ENCODE peak calls at places on chromosomes 7 and 10, in five cellular contexts. One of them, this sample, is unnamed.

GRCh38 chr7:155662343-155663043 is 18.0 kb downstream of the RBM33 start:
- DNase-seq in foreskin fibroblast: no peak
- DNase-seq in cardiac fibroblast: no peak
- DNase-seq in type B pancreatic cell: no peak
- DNase-seq in MM.1S: no peak
- DNase-seq in this sample: no peak

GRCh38 chr10:80503584-80504157 is 34.0 kb upstream of the SH2D4B start:
- DNase-seq in foreskin fibroblast: no peak
- DNase-seq in cardiac fibroblast: no peak
- DNase-seq in type B pancreatic cell: no peak
- DNase-seq in MM.1S: no peak
- DNase-seq in this sample: no peak

GRCh38 chr7:32177216-32177615 is 107.0 kb upstream of the PDE1C start:
- DNase-seq in foreskin fibroblast: no peak
- DNase-seq in cardiac fibroblast: no peak
- DNase-seq in type B pancreatic cell: no peak
- DNase-seq in MM.1S: no peak
- DNase-seq in this sample: no peak

GRCh38 chr10:68327889-68328786 is 3.7 kb upstream of the HNRNPH3 start:
- DNase-seq in foreskin fibroblast: peak; percentile 52
- DNase-seq in cardiac fibroblast: peak; percentile 83
- DNase-seq in type B pancreatic cell: no peak
- DNase-seq in MM.1S: no peak
- DNase-seq in this sample: no peak

GRCh38 chr7:26376208-26376917 is 84.7 kb downstream of the SNX10 start:
- DNase-seq in foreskin fibroblast: no peak
- DNase-seq in cardiac fibroblast: no peak
- DNase-seq in type B pancreatic cell: peak; percentile 79
- DNase-seq in MM.1S: peak; percentile 42
- DNase-seq in this sample: peak; percentile 69

GRCh38 chr10:119348516-119349240 is 141.3 kb downstream of the GRK5 start:
- DNase-seq in foreskin fibroblast: no peak
- DNase-seq in cardiac fibroblast: peak; percentile 76
- DNase-seq in type B pancreatic cell: no peak
- DNase-seq in MM.1S: no peak
- DNase-seq in this sample: no peak

GRCh38 chr7:41814888-41815287 is 112.0 kb upstream of the INHBA start:
- DNase-seq in foreskin fibroblast: no peak
- DNase-seq in cardiac fibroblast: no peak
- DNase-seq in type B pancreatic cell: no peak
- DNase-seq in MM.1S: no peak
- DNase-seq in this sample: no peak

GRCh38 chr7:101885597-101885955 is 68.2 kb downstream of the CUX1 start:
- DNase-seq in foreskin fibroblast: no peak
- DNase-seq in cardiac fibroblast: no peak
- DNase-seq in type B pancreatic cell: no peak
- DNase-seq in MM.1S: no peak
- DNase-seq in this sample: no peak

GRCh38 chr7:142477079-142477651 is 219.3 kb upstream of the PRSS58 start:
- DNase-seq in foreskin fibroblast: peak; percentile 48
- DNase-seq in cardiac fibroblast: peak; percentile 56
- DNase-seq in type B pancreatic cell: no peak
- DNase-seq in MM.1S: peak; percentile 38
- DNase-seq in this sample: no peak

GRCh38 chr10:95759233-95759826 is 3.4 kb downstream of the ENTPD1 start:
- DNase-seq in foreskin fibroblast: no peak
- DNase-seq in cardiac fibroblast: no peak
- DNase-seq in type B pancreatic cell: no peak
- DNase-seq in MM.1S: no peak
- DNase-seq in this sample: no peak

GRCh38 chr7:44967571-44968446 is 11.0 kb downstream of the MYO1G start:
- DNase-seq in foreskin fibroblast: no peak
- DNase-seq in cardiac fibroblast: peak; percentile 50
- DNase-seq in type B pancreatic cell: no peak
- DNase-seq in MM.1S: no peak
- DNase-seq in this sample: no peak

GRCh38 chr7:4834601-4835397 is 27.0 kb downstream of the PAPOLB start:
- DNase-seq in foreskin fibroblast: no peak
- DNase-seq in cardiac fibroblast: no peak
- DNase-seq in type B pancreatic cell: no peak
- DNase-seq in MM.1S: no peak
- DNase-seq in this sample: no peak

GRCh38 chr10:15775513-15775912 is 55.8 kb upstream of the ITGA8 start:
- DNase-seq in foreskin fibroblast: peak; percentile 77
- DNase-seq in cardiac fibroblast: peak; percentile 72
- DNase-seq in type B pancreatic cell: no peak
- DNase-seq in MM.1S: no peak
- DNase-seq in this sample: no peak

GRCh38 chr7:48611993-48612392 is 312.4 kb upstream of the CDC14C start:
- DNase-seq in foreskin fibroblast: no peak
- DNase-seq in cardiac fibroblast: no peak
- DNase-seq in type B pancreatic cell: no peak
- DNase-seq in MM.1S: no peak
- DNase-seq in this sample: no peak

GRCh38 chr7:101058355-101058754 is 26.9 kb upstream of the TRIM56 start:
- DNase-seq in foreskin fibroblast: peak; percentile 28
- DNase-seq in cardiac fibroblast: peak; percentile 67
- DNase-seq in type B pancreatic cell: no peak
- DNase-seq in MM.1S: peak; percentile 56
- DNase-seq in this sample: peak; percentile 47

GRCh38 chr10:3213174-3213573 is 40.6 kb upstream of the PITRM1 start:
- DNase-seq in foreskin fibroblast: no peak
- DNase-seq in cardiac fibroblast: peak; percentile 38
- DNase-seq in type B pancreatic cell: no peak
- DNase-seq in MM.1S: no peak
- DNase-seq in this sample: no peak

GRCh38 chr10:3424102-3424803 is 251.7 kb upstream of the PITRM1 start:
- DNase-seq in foreskin fibroblast: no peak
- DNase-seq in cardiac fibroblast: peak; percentile 79
- DNase-seq in type B pancreatic cell: no peak
- DNase-seq in MM.1S: no peak
- DNase-seq in this sample: no peak

GRCh38 chr7:144545330-144545729 is 141.8 kb upstream of the NOBOX start:
- DNase-seq in foreskin fibroblast: no peak
- DNase-seq in cardiac fibroblast: no peak
- DNase-seq in type B pancreatic cell: no peak
- DNase-seq in MM.1S: no peak
- DNase-seq in this sample: no peak

GRCh38 chr7:1320616-1321289 is 88.1 kb downstream of the UNCX start:
- DNase-seq in foreskin fibroblast: no peak
- DNase-seq in cardiac fibroblast: no peak
- DNase-seq in type B pancreatic cell: no peak
- DNase-seq in MM.1S: no peak
- DNase-seq in this sample: no peak

DNA sequence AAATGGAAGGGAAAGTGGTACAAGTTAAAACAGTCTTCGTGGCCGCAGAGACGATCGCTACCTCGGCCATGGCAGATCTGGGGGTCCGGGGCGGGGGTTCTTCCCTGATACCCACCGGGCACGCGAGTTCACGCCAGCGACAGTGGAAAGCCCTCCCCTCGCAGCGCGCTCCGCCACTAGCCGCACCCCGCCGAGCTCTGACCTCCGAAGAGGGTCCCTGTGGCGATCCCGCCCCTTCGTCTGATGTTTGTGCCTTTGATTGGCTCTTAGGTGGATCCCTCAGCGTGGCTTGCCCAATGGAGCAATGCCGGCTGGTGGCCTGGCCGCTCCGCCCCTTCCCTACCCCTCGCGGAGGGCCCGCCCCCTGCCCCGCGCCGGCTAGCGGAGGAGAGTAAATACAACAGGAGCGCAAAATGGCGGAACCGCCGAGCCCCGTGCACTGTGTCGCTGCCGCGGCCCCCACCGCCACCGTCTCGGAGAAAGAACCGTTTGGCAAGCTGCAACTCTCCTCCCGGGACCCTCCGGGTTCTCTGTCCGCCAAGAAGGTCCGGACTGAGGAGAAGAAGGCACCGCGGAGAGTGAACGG is at the start of gene RSBN1L:
- DNase-seq in foreskin fibroblast: peak; percentile 97
- DNase-seq in cardiac fibroblast: peak; percentile 98
- DNase-seq in type B pancreatic cell: peak; percentile 98
- DNase-seq in MM.1S: peak; percentile 99
- DNase-seq in this sample: peak; percentile 95
- TF ChIP-seq CTCF in foreskin fibroblast: peak; percentile 28
- TF ChIP-seq CTCF in cardiac fibroblast: peak; percentile 35
- TF ChIP-seq CTCF in type B pancreatic cell: peak; percentile 61
- TF ChIP-seq CTCF in MM.1S: peak; percentile 34
- TF ChIP-seq CTCF in this sample: peak; percentile 33

DNA sequence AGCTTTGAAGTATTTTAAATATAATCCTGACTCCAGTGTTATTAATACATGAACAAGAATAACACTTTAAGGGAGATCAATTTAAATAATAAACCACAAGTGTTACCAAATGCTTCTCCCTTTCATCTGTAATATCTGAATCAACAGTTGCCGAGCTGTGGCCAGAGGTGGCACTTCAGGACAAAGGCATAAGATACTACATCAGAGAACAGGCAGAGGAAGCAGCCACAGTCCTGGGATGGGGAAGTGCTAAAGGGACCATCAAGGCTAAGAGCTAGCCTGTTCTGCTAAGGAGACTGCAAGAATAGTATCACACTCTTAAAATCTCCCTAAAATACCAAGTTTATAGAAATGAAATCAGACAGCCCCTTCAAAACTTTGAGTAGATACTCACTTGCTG is 378.2 kb upstream of the PRKCQ start:
- DNase-seq in foreskin fibroblast: no peak
- DNase-seq in cardiac fibroblast: no peak
- DNase-seq in type B pancreatic cell: no peak
- DNase-seq in MM.1S: peak; percentile 54
- DNase-seq in this sample: no peak
- TF ChIP-seq CTCF in foreskin fibroblast: no peak
- TF ChIP-seq CTCF in cardiac fibroblast: no peak
- TF ChIP-seq CTCF in type B pancreatic cell: no peak
- TF ChIP-seq CTCF in MM.1S: peak; percentile 20
- TF ChIP-seq CTCF in this sample: no peak

GRCh38 chr10:86177483-86178155 is 189.0 kb downstream of the GRID1 start:
- DNase-seq in foreskin fibroblast: no peak
- DNase-seq in cardiac fibroblast: no peak
- DNase-seq in type B pancreatic cell: no peak
- DNase-seq in MM.1S: no peak
- DNase-seq in this sample: no peak

GRCh38 chr10:86179143-86179505 is 187.5 kb downstream of the GRID1 start:
- DNase-seq in foreskin fibroblast: no peak
- DNase-seq in cardiac fibroblast: no peak
- DNase-seq in type B pancreatic cell: no peak
- DNase-seq in MM.1S: no peak
- DNase-seq in this sample: no peak

GRCh38 chr10:86176850-86177249 is 189.7 kb downstream of the GRID1 start:
- DNase-seq in foreskin fibroblast: no peak
- DNase-seq in cardiac fibroblast: no peak
- DNase-seq in type B pancreatic cell: no peak
- DNase-seq in MM.1S: no peak
- DNase-seq in this sample: no peak

GRCh38 chr10:86179961-86180360 is 186.6 kb downstream of the GRID1 start:
- DNase-seq in foreskin fibroblast: no peak
- DNase-seq in cardiac fibroblast: no peak
- DNase-seq in type B pancreatic cell: no peak
- DNase-seq in MM.1S: no peak
- DNase-seq in this sample: no peak

DNA sequence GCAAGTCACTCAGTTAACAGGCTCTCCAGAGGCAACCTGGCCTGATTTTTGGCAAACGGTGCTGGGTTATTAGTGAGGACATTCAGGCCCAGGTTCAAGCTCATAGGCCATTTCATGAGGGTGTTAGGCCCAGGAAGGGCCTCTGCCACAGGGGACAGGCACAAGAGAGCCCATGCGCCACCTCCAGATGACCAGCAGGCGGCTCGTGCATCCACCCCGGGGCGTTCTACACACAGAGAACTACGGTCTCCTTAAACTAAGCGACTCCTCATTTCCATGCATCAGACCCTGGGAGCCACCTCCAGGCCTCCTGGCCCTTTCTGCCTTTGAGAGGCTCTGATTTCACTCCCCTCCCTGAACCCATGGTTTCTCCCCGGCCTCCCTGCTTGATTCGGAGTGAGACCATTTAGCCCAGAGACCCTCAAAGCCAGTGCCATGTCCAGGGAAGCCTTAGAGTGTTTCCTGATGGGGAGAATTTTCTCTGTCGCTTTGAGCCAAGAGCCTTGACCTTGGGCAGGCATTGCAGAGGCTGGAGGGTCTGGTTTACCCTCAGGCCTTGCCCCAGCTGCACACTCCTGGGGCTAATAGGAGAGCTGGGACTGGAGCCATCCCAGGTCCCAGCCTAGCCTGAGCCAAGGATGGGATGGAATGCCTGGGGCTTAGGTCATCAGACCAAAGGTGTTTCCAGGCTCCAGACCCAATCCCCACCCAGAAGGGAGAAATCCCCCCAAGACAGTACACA is 188.0 kb downstream of the GRID1 start:
- DNase-seq in foreskin fibroblast: no peak
- DNase-seq in cardiac fibroblast: peak; percentile 3
- DNase-seq in type B pancreatic cell: no peak
- DNase-seq in MM.1S: no peak
- DNase-seq in this sample: no peak
- TF ChIP-seq CTCF in foreskin fibroblast: peak; percentile 14
- TF ChIP-seq CTCF in cardiac fibroblast: no peak
- TF ChIP-seq CTCF in type B pancreatic cell: peak; percentile 72
- TF ChIP-seq CTCF in MM.1S: no peak
- TF ChIP-seq CTCF in this sample: peak; percentile 20

GRCh38 chr7:150376560-150376959 is 2.6 kb upstream of the ZNF775 start:
- DNase-seq in foreskin fibroblast: no peak
- DNase-seq in cardiac fibroblast: no peak
- DNase-seq in type B pancreatic cell: no peak
- DNase-seq in MM.1S: no peak
- DNase-seq in this sample: no peak

GRCh38 chr7:150379590-150380379 is 655 bp downstream of the ZNF775 start:
- DNase-seq in foreskin fibroblast: no peak
- DNase-seq in cardiac fibroblast: no peak
- DNase-seq in type B pancreatic cell: no peak
- DNase-seq in MM.1S: peak; percentile 67
- DNase-seq in this sample: peak; percentile 67

GRCh38 chr7:150378853-150379589 is at the start of gene ZNF775:
- DNase-seq in foreskin fibroblast: peak; percentile 96
- DNase-seq in cardiac fibroblast: peak; percentile 96
- DNase-seq in type B pancreatic cell: peak; percentile 97
- DNase-seq in MM.1S: peak; percentile 99
- DNase-seq in this sample: peak; percentile 100

GRCh38 chr7:150377116-150377979 is 1.8 kb upstream of the ZNF775 start:
- DNase-seq in foreskin fibroblast: no peak
- DNase-seq in cardiac fibroblast: no peak
- DNase-seq in type B pancreatic cell: no peak
- DNase-seq in MM.1S: peak; percentile 56
- DNase-seq in this sample: no peak

GRCh38 chr7:150378115-150378852 is 846 bp upstream of the ZNF775 start:
- DNase-seq in foreskin fibroblast: peak; percentile 57
- DNase-seq in cardiac fibroblast: peak; percentile 83
- DNase-seq in type B pancreatic cell: no peak
- DNase-seq in MM.1S: peak; percentile 91
- DNase-seq in this sample: no peak
- TF ChIP-seq CTCF in foreskin fibroblast: peak; percentile 15
- TF ChIP-seq CTCF in cardiac fibroblast: peak; percentile 20
- TF ChIP-seq CTCF in type B pancreatic cell: peak; percentile 39
- TF ChIP-seq CTCF in MM.1S: peak; percentile 35
- TF ChIP-seq CTCF in this sample: peak; percentile 36

This sample was measured in GM13977.